ENCODE peak calls at places on chromosomes 12 and 14, in seven cellular contexts. T, J, X, V, A, W and R are unnamed samples.

GRCh38 chr12:11795910-11796459 is 146.5 kb downstream of the ETV6 start:
- DNase-seq in J (peak), V (peak), A (no peak), W (peak), T (no peak), X (no peak), R (peak)

GRCh38 chr12:46468159-46468558 is 95.6 kb upstream of the SLC38A2 start:
- DNase-seq in A (no peak), V (peak), W (peak), X (no peak), J (no peak), T (no peak), R (no peak)

GRCh38 chr12:50390284-50390683 is 6.1 kb downstream of the FAM186A start:
- DNase-seq in W (peak), J (peak), V (peak), A (peak), X (no peak), T (no peak), R (peak)

GRCh38 chr12:25615119-25615518 is 62.0 kb upstream of the LMNTD1 start:
- DNase-seq in A (peak), V (peak), T (no peak), X (no peak), J (peak), W (peak), R (peak)

GRCh38 chr14:37122288-37122687 is 50.1 kb downstream of the SLC25A21 start:
- DNase-seq in X (no peak), T (no peak), J (peak), A (no peak), W (peak), V (peak), R (peak)

GRCh38 chr12:69102856-69103255 is 136.5 kb upstream of the CPSF6 start:
- DNase-seq in J (no peak), X (no peak), A (no peak), T (no peak), V (no peak), W (no peak), R (no peak)

GRCh38 chr12:27573972-27574371 is 50.0 kb downstream of the PPFIBP1 start:
- DNase-seq in J (peak), T (no peak), A (peak), X (no peak), W (peak), V (peak), R (peak)

GRCh38 chr14:63203618-63204406 is 431 bp upstream of the RHOJ start:
- DNase-seq in J (peak), A (peak), V (peak), T (peak), X (no peak), W (peak), R (peak)

GRCh38 chr12:14129601-14130178 is 148.3 kb upstream of the GRIN2B start:
- DNase-seq in J (no peak), T (no peak), X (no peak), A (no peak), V (no peak), W (no peak), R (no peak)

GRCh38 chr14:95609398-95609990 is 74.6 kb downstream of the GLRX5 start:
- DNase-seq in X (no peak), W (peak), V (peak), T (no peak), J (peak), A (no peak), R (no peak)

GRCh38 chr14:75428230-75429104 is 645 bp downstream of the JDP2 start:
- DNase-seq in A (no peak), W (peak), V (peak), T (peak), J (no peak), X (no peak), R (peak)

GRCh38 chr12:1064317-1064716 is 73.3 kb downstream of the ERC1 start:
- DNase-seq in T (no peak), V (no peak), J (no peak), A (no peak), X (no peak), W (no peak), R (no peak)

GRCh38 chr14:37150414-37150813 is 22.0 kb downstream of the SLC25A21 start:
- DNase-seq in J (peak), X (no peak), V (peak), T (no peak), A (peak), W (peak), R (peak)

GRCh38 chr14:91232052-91232451 is 12.5 kb downstream of the GPR68 start:
- DNase-seq in X (no peak), V (no peak), A (no peak), J (no peak), W (no peak), T (no peak), R (no peak)

GRCh38 chr14:49959822-49960408 is 67.0 kb downstream of the ARF6 start:
- DNase-seq in W (no peak), J (no peak), X (no peak), T (no peak), V (no peak), A (no peak), R (no peak)

GRCh38 chr14:75236897-75237296 is 41.7 kb upstream of the FOS start:
- DNase-seq in X (no peak), W (no peak), T (no peak), V (no peak), A (no peak), J (no peak), R (no peak)

GRCh38 chr12:1391722-1392121 is 202.7 kb downstream of the FBXL14 start:
- DNase-seq in W (no peak), X (no peak), A (no peak), V (peak), J (no peak), T (no peak), R (peak)

GRCh38 chr12:14774944-14775651 is 28.2 kb downstream of the WBP11 start:
- DNase-seq in A (no peak), J (peak), V (peak), X (peak), T (peak), W (peak), R (no peak)

GRCh38 chr14:88289214-88289613 is 33.9 kb downstream of the KCNK10 start:
- DNase-seq in A (no peak), J (peak), W (peak), V (no peak), X (no peak), T (no peak), R (no peak)

GRCh38 chr12:3035171-3035570 is 42.0 kb upstream of the TSPAN9 start:
- DNase-seq in T (no peak), A (no peak), J (peak), V (no peak), W (peak), X (no peak), R (no peak)

GRCh38 chr12:54680374-54680773 is 32.2 kb upstream of the DCD start:
- DNase-seq in A (no peak), T (no peak), V (peak), W (no peak), J (peak), X (no peak), R (peak)

GRCh38 chr14:75422169-75422568 is 5.7 kb upstream of the JDP2 start:
- DNase-seq in J (peak), A (no peak), T (no peak), V (peak), W (no peak), X (no peak), R (peak)

GRCh38 chr12:1738480-1738879 is 47.6 kb downstream of the ADIPOR2 start:
- DNase-seq in J (no peak), T (no peak), V (no peak), A (no peak), X (no peak), W (peak), R (no peak)

GRCh38 chr12:54221402-54221984 is 32.7 kb upstream of the SMUG1 start:
- DNase-seq in W (no peak), T (no peak), V (peak), J (no peak), X (no peak), A (no peak), R (no peak)

GRCh38 chr14:92955381-92955780 is 32.4 kb downstream of the CHGA start:
- DNase-seq in X (no peak), A (no peak), W (no peak), T (no peak), J (no peak), V (no peak), R (no peak)

GRCh38 chr12:53743277-53744129 is 8.3 kb downstream of the CISTR start:
- DNase-seq in A (no peak), X (peak), J (peak), W (peak), V (peak), T (peak), R (no peak)

GRCh38 chr12:130787445-130788410 is 51.3 kb downstream of the STX2 start:
- DNase-seq in J (peak), W (peak), X (no peak), V (no peak), T (no peak), A (peak), R (peak)

GRCh38 chr14:89507926-89508460 is 91.0 kb upstream of the FOXN3 start:
- DNase-seq in W (no peak), X (no peak), J (peak), V (peak), T (no peak), A (no peak), R (peak)

GRCh38 chr12:8985213-8985612 is 4.1 kb upstream of the KLRG1 start:
- DNase-seq in T (no peak), X (no peak), J (no peak), W (no peak), V (no peak), A (no peak), R (no peak)

GRCh38 chr12:47343684-47344567 is 264.2 kb upstream of the AMIGO2 start:
- DNase-seq in X (no peak), W (no peak), T (no peak), J (peak), A (no peak), V (peak), R (no peak)

GRCh38 chr12:128823216-128823915 is 392 bp downstream of the SLC15A4 start:
- DNase-seq in T (peak), J (no peak), X (no peak), A (no peak), W (no peak), V (peak), R (no peak)